ENCODE peak calls at places on chromosomes 13 and 19, in seven cellular contexts. One of them, this sample, is unnamed.

GRCh38 chr19:8832132-8833021 is at the start of the genes MBD3L1 and ZNF558:
- DNase-seq in activated CD4-positive, alpha-beta T cell treated with anti-CD3 and anti-CD28 coated beads for 1 hour: peak
- DNase-seq in heart left ventricle: peak
- DNase-seq in activated T-cell treated with anti-CD3 and anti-CD28 coated beads for 1 hour: peak
- DNase-seq in stimulated activated CD4-positive, alpha-beta T cell treated with anti-CD3 and anti-CD28 coated beads, Interleukin-12 subunit alpha, Interleukin-12 subunit beta, amount 100 ng/mL, for 48 hours: peak
- DNase-seq in SW 1271: peak
- DNase-seq in stimulated activated CD8-positive, alpha-beta memory T cell treated with anti-CD3 and anti-CD28 coated beads, Interleukin-7, amount 100 ng/mL, for 48 hours: peak
- DNase-seq in this sample: peak

GRCh38 chr13:110815471-110816204 is 99.2 kb downstream of the ANKRD10 start:
- DNase-seq in activated CD4-positive, alpha-beta T cell treated with anti-CD3 and anti-CD28 coated beads for 1 hour: no peak
- DNase-seq in heart left ventricle: no peak
- DNase-seq in activated T-cell treated with anti-CD3 and anti-CD28 coated beads for 1 hour: no peak
- DNase-seq in stimulated activated CD4-positive, alpha-beta T cell treated with anti-CD3 and anti-CD28 coated beads, Interleukin-12 subunit alpha, Interleukin-12 subunit beta, amount 100 ng/mL, for 48 hours: no peak
- DNase-seq in SW 1271: no peak
- DNase-seq in stimulated activated CD8-positive, alpha-beta memory T cell treated with anti-CD3 and anti-CD28 coated beads, Interleukin-7, amount 100 ng/mL, for 48 hours: no peak
- DNase-seq in this sample: no peak

GRCh38 chr19:48169585-48169973 is 565 bp downstream of the LIG1 start:
- DNase-seq in activated CD4-positive, alpha-beta T cell treated with anti-CD3 and anti-CD28 coated beads for 1 hour: peak
- DNase-seq in heart left ventricle: peak
- DNase-seq in activated T-cell treated with anti-CD3 and anti-CD28 coated beads for 1 hour: peak
- DNase-seq in stimulated activated CD4-positive, alpha-beta T cell treated with anti-CD3 and anti-CD28 coated beads, Interleukin-12 subunit alpha, Interleukin-12 subunit beta, amount 100 ng/mL, for 48 hours: peak
- DNase-seq in SW 1271: peak
- DNase-seq in stimulated activated CD8-positive, alpha-beta memory T cell treated with anti-CD3 and anti-CD28 coated beads, Interleukin-7, amount 100 ng/mL, for 48 hours: peak
- DNase-seq in this sample: peak

GRCh38 chr13:43879323-43880181 is at the start of the genes CCDC122 and LACC1:
- DNase-seq in activated CD4-positive, alpha-beta T cell treated with anti-CD3 and anti-CD28 coated beads for 1 hour: peak
- DNase-seq in heart left ventricle: peak
- DNase-seq in activated T-cell treated with anti-CD3 and anti-CD28 coated beads for 1 hour: peak
- DNase-seq in stimulated activated CD4-positive, alpha-beta T cell treated with anti-CD3 and anti-CD28 coated beads, Interleukin-12 subunit alpha, Interleukin-12 subunit beta, amount 100 ng/mL, for 48 hours: peak
- DNase-seq in SW 1271: peak
- DNase-seq in stimulated activated CD8-positive, alpha-beta memory T cell treated with anti-CD3 and anti-CD28 coated beads, Interleukin-7, amount 100 ng/mL, for 48 hours: peak
- DNase-seq in this sample: peak

GRCh38 chr13:42454749-42455148 is 119.2 kb upstream of the TNFSF11 start:
- DNase-seq in activated CD4-positive, alpha-beta T cell treated with anti-CD3 and anti-CD28 coated beads for 1 hour: no peak
- DNase-seq in heart left ventricle: no peak
- DNase-seq in activated T-cell treated with anti-CD3 and anti-CD28 coated beads for 1 hour: no peak
- DNase-seq in stimulated activated CD4-positive, alpha-beta T cell treated with anti-CD3 and anti-CD28 coated beads, Interleukin-12 subunit alpha, Interleukin-12 subunit beta, amount 100 ng/mL, for 48 hours: no peak
- DNase-seq in SW 1271: no peak
- DNase-seq in stimulated activated CD8-positive, alpha-beta memory T cell treated with anti-CD3 and anti-CD28 coated beads, Interleukin-7, amount 100 ng/mL, for 48 hours: no peak
- DNase-seq in this sample: no peak

GRCh38 chr19:19049406-19049805 is 14.4 kb upstream of the SLC25A42 start:
- DNase-seq in activated CD4-positive, alpha-beta T cell treated with anti-CD3 and anti-CD28 coated beads for 1 hour: no peak
- DNase-seq in heart left ventricle: no peak
- DNase-seq in activated T-cell treated with anti-CD3 and anti-CD28 coated beads for 1 hour: no peak
- DNase-seq in stimulated activated CD4-positive, alpha-beta T cell treated with anti-CD3 and anti-CD28 coated beads, Interleukin-12 subunit alpha, Interleukin-12 subunit beta, amount 100 ng/mL, for 48 hours: no peak
- DNase-seq in SW 1271: no peak
- DNase-seq in stimulated activated CD8-positive, alpha-beta memory T cell treated with anti-CD3 and anti-CD28 coated beads, Interleukin-7, amount 100 ng/mL, for 48 hours: no peak
- DNase-seq in this sample: no peak

GRCh38 chr19:53019684-53020083 is 6.0 kb downstream of the ERVV-1 start:
- DNase-seq in activated CD4-positive, alpha-beta T cell treated with anti-CD3 and anti-CD28 coated beads for 1 hour: no peak
- DNase-seq in heart left ventricle: no peak
- DNase-seq in activated T-cell treated with anti-CD3 and anti-CD28 coated beads for 1 hour: no peak
- DNase-seq in stimulated activated CD4-positive, alpha-beta T cell treated with anti-CD3 and anti-CD28 coated beads, Interleukin-12 subunit alpha, Interleukin-12 subunit beta, amount 100 ng/mL, for 48 hours: no peak
- DNase-seq in SW 1271: no peak
- DNase-seq in stimulated activated CD8-positive, alpha-beta memory T cell treated with anti-CD3 and anti-CD28 coated beads, Interleukin-7, amount 100 ng/mL, for 48 hours: no peak
- DNase-seq in this sample: no peak

GRCh38 chr19:30791116-30791515 is 418.9 kb downstream of the ZNF536 start:
- DNase-seq in activated CD4-positive, alpha-beta T cell treated with anti-CD3 and anti-CD28 coated beads for 1 hour: no peak
- DNase-seq in heart left ventricle: no peak
- DNase-seq in activated T-cell treated with anti-CD3 and anti-CD28 coated beads for 1 hour: no peak
- DNase-seq in stimulated activated CD4-positive, alpha-beta T cell treated with anti-CD3 and anti-CD28 coated beads, Interleukin-12 subunit alpha, Interleukin-12 subunit beta, amount 100 ng/mL, for 48 hours: no peak
- DNase-seq in SW 1271: no peak
- DNase-seq in stimulated activated CD8-positive, alpha-beta memory T cell treated with anti-CD3 and anti-CD28 coated beads, Interleukin-7, amount 100 ng/mL, for 48 hours: no peak
- DNase-seq in this sample: no peak

GRCh38 chr13:29418026-29418425 is 177.5 kb downstream of the SLC7A1 start:
- DNase-seq in activated CD4-positive, alpha-beta T cell treated with anti-CD3 and anti-CD28 coated beads for 1 hour: no peak
- DNase-seq in heart left ventricle: no peak
- DNase-seq in activated T-cell treated with anti-CD3 and anti-CD28 coated beads for 1 hour: no peak
- DNase-seq in stimulated activated CD4-positive, alpha-beta T cell treated with anti-CD3 and anti-CD28 coated beads, Interleukin-12 subunit alpha, Interleukin-12 subunit beta, amount 100 ng/mL, for 48 hours: no peak
- DNase-seq in SW 1271: no peak
- DNase-seq in stimulated activated CD8-positive, alpha-beta memory T cell treated with anti-CD3 and anti-CD28 coated beads, Interleukin-7, amount 100 ng/mL, for 48 hours: no peak
- DNase-seq in this sample: no peak

GRCh38 chr19:50705422-50706019 is 14.1 kb downstream of the SHANK1 start:
- DNase-seq in activated CD4-positive, alpha-beta T cell treated with anti-CD3 and anti-CD28 coated beads for 1 hour: no peak
- DNase-seq in heart left ventricle: no peak
- DNase-seq in activated T-cell treated with anti-CD3 and anti-CD28 coated beads for 1 hour: no peak
- DNase-seq in stimulated activated CD4-positive, alpha-beta T cell treated with anti-CD3 and anti-CD28 coated beads, Interleukin-12 subunit alpha, Interleukin-12 subunit beta, amount 100 ng/mL, for 48 hours: peak
- DNase-seq in SW 1271: peak
- DNase-seq in stimulated activated CD8-positive, alpha-beta memory T cell treated with anti-CD3 and anti-CD28 coated beads, Interleukin-7, amount 100 ng/mL, for 48 hours: peak
- DNase-seq in this sample: peak

GRCh38 chr19:3323026-3323425 is 43.4 kb upstream of the NFIC start:
- DNase-seq in activated CD4-positive, alpha-beta T cell treated with anti-CD3 and anti-CD28 coated beads for 1 hour: no peak
- DNase-seq in heart left ventricle: no peak
- DNase-seq in activated T-cell treated with anti-CD3 and anti-CD28 coated beads for 1 hour: no peak
- DNase-seq in stimulated activated CD4-positive, alpha-beta T cell treated with anti-CD3 and anti-CD28 coated beads, Interleukin-12 subunit alpha, Interleukin-12 subunit beta, amount 100 ng/mL, for 48 hours: no peak
- DNase-seq in SW 1271: no peak
- DNase-seq in stimulated activated CD8-positive, alpha-beta memory T cell treated with anti-CD3 and anti-CD28 coated beads, Interleukin-7, amount 100 ng/mL, for 48 hours: no peak
- DNase-seq in this sample: no peak

GRCh38 chr19:54654447-54655321 is 8.1 kb upstream of the LILRB4 start:
- DNase-seq in activated CD4-positive, alpha-beta T cell treated with anti-CD3 and anti-CD28 coated beads for 1 hour: no peak
- DNase-seq in heart left ventricle: no peak
- DNase-seq in activated T-cell treated with anti-CD3 and anti-CD28 coated beads for 1 hour: no peak
- DNase-seq in stimulated activated CD4-positive, alpha-beta T cell treated with anti-CD3 and anti-CD28 coated beads, Interleukin-12 subunit alpha, Interleukin-12 subunit beta, amount 100 ng/mL, for 48 hours: no peak
- DNase-seq in SW 1271: no peak
- DNase-seq in stimulated activated CD8-positive, alpha-beta memory T cell treated with anti-CD3 and anti-CD28 coated beads, Interleukin-7, amount 100 ng/mL, for 48 hours: no peak
- DNase-seq in this sample: no peak